ENCODE peak calls at places on chromosomes 13 and 19, in nine cellular contexts. J is naive B cell, C is glutamatergic neuron, K is T-helper 17 cell, M is T-cell, X is mesenchymal stem cell, D is ovary, L is neuronal stem cell, Z is H9. A is an unnamed sample.

GRCh38 chr13:34570954-34571353 is 371.1 kb upstream of the NBEA start:
- DNase-seq in J (no peak), C (no peak), K (no peak), M (no peak), X (peak), D (no peak), L (no peak), Z (no peak), A (no peak)

GRCh38 chr19:19635313-19635702 is 7.3 kb upstream of the LPAR2 start:
- DNase-seq in J (no peak), C (no peak), K (no peak), M (no peak), X (no peak), D (no peak), L (no peak), Z (no peak), A (no peak)

GRCh38 chr19:31118292-31118925 is 230.8 kb downstream of the TSHZ3 start:
- DNase-seq in J (no peak), C (no peak), K (no peak), M (no peak), X (peak), D (no peak), L (no peak), Z (no peak), A (no peak)

GRCh38 chr19:18439025-18439909 is 1.3 kb upstream of the ISYNA1 start:
- DNase-seq in J (no peak), C (peak), K (no peak), M (no peak), X (peak), D (peak), L (no peak), Z (no peak), A (peak)

GRCh38 chr19:45939792-45940514 is 25.4 kb upstream of the NANOS2 start:
- DNase-seq in J (no peak), C (no peak), K (no peak), M (no peak), X (no peak), D (no peak), L (no peak), Z (no peak), A (no peak)

GRCh38 chr19:51539821-51540366 is 8.4 kb upstream of the SIGLEC6 start:
- DNase-seq in J (no peak), C (no peak), K (no peak), M (no peak), X (no peak), D (no peak), L (no peak), Z (no peak), A (no peak)

GRCh38 chr19:39842693-39843435 is 3.3 kb downstream of the FBL start:
- DNase-seq in J (no peak), C (no peak), K (no peak), M (no peak), X (no peak), D (no peak), L (no peak), Z (no peak), A (no peak)

GRCh38 chr13:21917046-21918010 is 246.5 kb downstream of the FGF9 start:
- DNase-seq in J (no peak), C (no peak), K (no peak), M (no peak), X (no peak), D (no peak), L (no peak), Z (no peak), A (peak)

GRCh38 chr19:3970313-3970807 is 539 bp downstream of the DAPK3 start:
- DNase-seq in J (no peak), C (no peak), K (no peak), M (no peak), X (no peak), D (no peak), L (no peak), Z (no peak), A (no peak)

GRCh38 chr13:76225815-76226489 is 589.8 kb downstream of the LMO7 start:
- DNase-seq in J (no peak), C (no peak), K (no peak), M (no peak), X (peak), D (no peak), L (peak), Z (no peak), A (peak)

GRCh38 chr19:5932593-5933262 is 18.7 kb downstream of the CAPS start:
- DNase-seq in J (no peak), C (no peak), K (no peak), M (no peak), X (no peak), D (no peak), L (no peak), Z (no peak), A (no peak)

GRCh38 chr19:29881386-29881785 is 60.7 kb upstream of the URI1 start:
- DNase-seq in J (no peak), C (no peak), K (no peak), M (no peak), X (no peak), D (no peak), L (no peak), Z (no peak), A (no peak)

GRCh38 chr13:89205856-89206255 is 1534.7 kb downstream of the SLITRK5 start:
- DNase-seq in J (no peak), C (no peak), K (no peak), M (no peak), X (no peak), D (no peak), L (no peak), Z (no peak), A (no peak)

GRCh38 chr19:55119053-55119452 is 1.6 kb upstream of the PPP1R12C start:
- DNase-seq in J (no peak), C (no peak), K (no peak), M (no peak), X (peak), D (no peak), L (no peak), Z (no peak), A (no peak)

GRCh38 chr19:48190288-48191284 is 20.1 kb downstream of the ZSWIM9 start:
- DNase-seq in J (peak), C (peak), K (no peak), M (peak), X (peak), D (no peak), L (no peak), Z (peak), A (no peak)

GRCh38 chr19:36060430-36060829 is 5.7 kb downstream of the WDR62 start:
- DNase-seq in J (no peak), C (peak), K (no peak), M (peak), X (peak), D (peak), L (no peak), Z (peak), A (peak)

GRCh38 chr19:51751655-51752054 is at the start of gene FPR1:
- DNase-seq in J (peak), C (no peak), K (no peak), M (no peak), X (no peak), D (no peak), L (no peak), Z (no peak), A (peak)

GRCh38 chr19:54014920-54015560 is 23.6 kb downstream of the CACNG6 start:
- DNase-seq in J (no peak), C (peak), K (no peak), M (no peak), X (no peak), D (no peak), L (no peak), Z (no peak), A (no peak)

GRCh38 chr13:53499551-53499950 is 470.9 kb downstream of the OLFM4 start:
- DNase-seq in J (no peak), C (no peak), K (no peak), M (no peak), X (no peak), D (no peak), L (no peak), Z (no peak), A (no peak)

GRCh38 chr19:2575734-2576481 is 100.0 kb downstream of the GADD45B start:
- DNase-seq in J (no peak), C (no peak), K (no peak), M (no peak), X (peak), D (peak), L (no peak), Z (no peak), A (peak)

GRCh38 chr13:26561636-26562537 is 4.4 kb downstream of the WASF3 start:
- DNase-seq in J (no peak), C (peak), K (no peak), M (no peak), X (peak), D (no peak), L (peak), Z (no peak), A (peak)

GRCh38 chr19:12137541-12137940 is 2.6 kb downstream of the ZNF20 start:
- DNase-seq in J (peak), C (no peak), K (no peak), M (no peak), X (no peak), D (no peak), L (no peak), Z (peak), A (no peak)

GRCh38 chr19:3362217-3362907 is 4.0 kb upstream of the NFIC start:
- DNase-seq in J (no peak), C (no peak), K (no peak), M (no peak), X (no peak), D (no peak), L (no peak), Z (no peak), A (no peak)

GRCh38 chr19:8571006-8571411 is 6.2 kb downstream of the MYO1F start:
- DNase-seq in J (no peak), C (no peak), K (peak), M (peak), X (peak), D (no peak), L (no peak), Z (no peak), A (peak)

GRCh38 chr19:41264581-41265375 is 606 bp downstream of the HNRNPUL1 start:
- DNase-seq in J (no peak), C (no peak), K (peak), M (peak), X (peak), D (peak), L (no peak), Z (peak), A (peak)

GRCh38 chr13:109180905-109181425 is 551.6 kb downstream of the MYO16 start:
- DNase-seq in J (no peak), C (peak), K (no peak), M (no peak), X (peak), D (no peak), L (no peak), Z (no peak), A (peak)

GRCh38 chr19:17797397-17798201 is 2.7 kb downstream of the B3GNT3 start:
- DNase-seq in J (no peak), C (no peak), K (no peak), M (no peak), X (peak), D (no peak), L (no peak), Z (no peak), A (no peak)

GRCh38 chr19:38252935-38253691 is 3.1 kb downstream of the PPP1R14A start:
- DNase-seq in J (peak), C (peak), K (no peak), M (no peak), X (peak), D (peak), L (no peak), Z (no peak), A (no peak)

GRCh38 chr13:25717798-25718197 is 334.0 kb downstream of the SHISA2 start:
- DNase-seq in J (no peak), C (no peak), K (no peak), M (no peak), X (no peak), D (no peak), L (no peak), Z (no peak), A (no peak)

GRCh38 chr19:11375143-11375948 is 880 bp downstream of the SWSAP1 start:
- DNase-seq in J (peak), C (no peak), K (peak), M (peak), X (no peak), D (peak), L (no peak), Z (peak), A (no peak)

GRCh38 chr13:101018720-101019119 is 344.1 kb upstream of the TMTC4 start:
- DNase-seq in J (no peak), C (no peak), K (no peak), M (no peak), X (peak), D (no peak), L (no peak), Z (no peak), A (peak)

GRCh38 chr13:97141564-97142005 is 80.5 kb upstream of the MBNL2 start:
- DNase-seq in J (no peak), C (no peak), K (no peak), M (no peak), X (peak), D (no peak), L (peak), Z (peak), A (peak)

GRCh38 chr13:73984949-73985691 is 149.1 kb downstream of the KLF12 start:
- DNase-seq in J (no peak), C (no peak), K (no peak), M (peak), X (no peak), D (no peak), L (no peak), Z (no peak), A (no peak)

GRCh38 chr13:39816936-39817335 is 161.5 kb downstream of the COG6 start:
- DNase-seq in J (no peak), C (no peak), K (no peak), M (no peak), X (peak), D (no peak), L (no peak), Z (no peak), A (peak)

GRCh38 chr13:31518666-31519065 is 220.7 kb upstream of the RXFP2 start:
- DNase-seq in J (no peak), C (no peak), K (no peak), M (no peak), X (peak), D (no peak), L (no peak), Z (no peak), A (no peak)

A was measured in fibroblast of villous mesenchyme.